ENCODE peak calls at places on chromosomes 7 and 10, in seven cellular contexts. F is CD4-positive, CD25-positive, alpha-beta regulatory T cell; E is upper lobe of right lung; G is uterus; C is lower lobe of right lung; X is NT2/D1; A is CD4-positive, alpha-beta memory T cell. W is an unnamed sample.
A peak's percentile ranks its signal among the peaks of the same experiment; 100 is the strongest.

GRCh38 chr7:134706468-134706867 is 59.8 kb downstream of the BPGM start:
- DNase-seq in F (no peak), E (no peak), G (no peak), C (no peak), X (no peak), A (no peak), W (no peak)

GRCh38 chr7:7351156-7351555 is 168.8 kb downstream of the C1GALT1 start:
- DNase-seq in F (no peak), E (no peak), G (no peak), C (no peak), X (no peak), A (no peak), W (no peak)

GRCh38 chr10:72306215-72306760 is 32.6 kb downstream of the DDIT4 start:
- DNase-seq in F (no peak), E (no peak), G (no peak), C (no peak), X (no peak), A (no peak), W (no peak)

GRCh38 chr10:6239213-6239991 is 36.7 kb downstream of the PFKFB3 start:
- DNase-seq in F (no peak), E (no peak), G (peak; percentile 51), C (no peak), X (peak; percentile 28), A (peak; percentile 84), W (no peak)

GRCh38 chr7:132869166-132869861 is 212.6 kb downstream of the CHCHD3 start:
- DNase-seq in F (no peak), E (no peak), G (no peak), C (no peak), X (no peak), A (no peak), W (no peak)

GRCh38 chr10:130357951-130358350 is 221.8 kb downstream of the GLRX3 start:
- DNase-seq in F (no peak), E (no peak), G (no peak), C (no peak), X (no peak), A (no peak), W (peak; percentile 50)

GRCh38 chr10:117694251-117694650 is 151.7 kb downstream of the EMX2 start:
- DNase-seq in F (no peak), E (no peak), G (no peak), C (no peak), X (no peak), A (no peak), W (no peak)

GRCh38 chr10:100364735-100365391 is 17.8 kb downstream of the SCD start:
- DNase-seq in F (no peak), E (peak; percentile 87), G (peak; percentile 79), C (peak; percentile 81), X (no peak), A (no peak), W (peak; percentile 83)

GRCh38 chr7:1584700-1585099 is 14.9 kb upstream of the PSMG3 start:
- DNase-seq in F (no peak), E (no peak), G (no peak), C (no peak), X (no peak), A (no peak), W (no peak)

GRCh38 chr10:114694735-114695134 is 36.7 kb upstream of the ABLIM1 start:
- DNase-seq in F (no peak), E (no peak), G (no peak), C (no peak), X (peak; percentile 44), A (no peak), W (no peak)

GRCh38 chr7:100584046-100584676 is 1.8 kb downstream of the LRCH4 start:
- DNase-seq in F (no peak), E (no peak), G (no peak), C (peak; percentile 58), X (no peak), A (no peak), W (peak; percentile 42)

GRCh38 chr7:28953628-28954027 is 4.5 kb downstream of the TRIL start:
- DNase-seq in F (no peak), E (no peak), G (no peak), C (no peak), X (no peak), A (no peak), W (no peak)

DNA sequence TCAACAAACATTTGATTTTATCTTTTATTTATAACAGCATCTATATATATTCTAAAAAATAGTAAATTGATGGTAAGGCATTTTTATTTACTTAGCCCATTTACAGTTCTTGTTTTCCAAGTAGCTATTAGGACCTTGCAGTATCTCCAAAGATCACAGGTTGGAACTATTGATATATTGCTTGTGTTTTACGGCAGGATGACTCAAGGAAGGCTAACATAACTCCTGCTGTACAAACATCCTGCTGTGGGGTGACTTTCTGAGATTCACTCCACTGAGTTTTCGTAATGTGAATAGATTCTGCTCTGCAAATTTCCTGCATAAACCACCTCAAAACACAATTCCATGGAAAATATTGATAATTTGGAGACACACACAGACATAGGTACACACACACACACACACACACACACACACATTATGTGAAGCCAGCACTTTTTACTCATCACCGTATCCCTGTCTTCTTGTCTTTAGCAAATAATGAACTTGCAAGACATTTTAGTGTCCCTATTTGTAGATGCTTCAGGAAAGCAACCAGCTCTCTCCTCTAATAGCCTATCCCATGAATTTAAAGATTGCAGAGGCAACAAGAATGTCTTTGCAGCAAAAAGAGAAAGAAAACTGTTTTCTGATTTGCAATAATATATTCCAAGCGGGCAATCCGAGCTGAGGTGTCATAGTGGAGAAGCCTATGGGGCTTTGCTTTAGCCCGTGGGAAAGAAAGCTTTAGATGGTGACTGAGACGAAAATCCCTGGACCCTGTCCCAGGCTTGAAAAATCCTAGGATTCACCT is 722 bp downstream of the AGR2 start:
- DNase-seq in F (no peak), E (no peak), G (no peak), C (no peak), X (no peak), A (no peak), W (no peak)
- H3K4me3 ChIP-seq in F (no peak overlapping the region), E (peak overlapping the region; percentile 45), G (no peak overlapping the region), C (peak overlapping the region; percentile 43), X (no peak overlapping the region), A (no peak overlapping the region), W (no peak overlapping the region)

DNA sequence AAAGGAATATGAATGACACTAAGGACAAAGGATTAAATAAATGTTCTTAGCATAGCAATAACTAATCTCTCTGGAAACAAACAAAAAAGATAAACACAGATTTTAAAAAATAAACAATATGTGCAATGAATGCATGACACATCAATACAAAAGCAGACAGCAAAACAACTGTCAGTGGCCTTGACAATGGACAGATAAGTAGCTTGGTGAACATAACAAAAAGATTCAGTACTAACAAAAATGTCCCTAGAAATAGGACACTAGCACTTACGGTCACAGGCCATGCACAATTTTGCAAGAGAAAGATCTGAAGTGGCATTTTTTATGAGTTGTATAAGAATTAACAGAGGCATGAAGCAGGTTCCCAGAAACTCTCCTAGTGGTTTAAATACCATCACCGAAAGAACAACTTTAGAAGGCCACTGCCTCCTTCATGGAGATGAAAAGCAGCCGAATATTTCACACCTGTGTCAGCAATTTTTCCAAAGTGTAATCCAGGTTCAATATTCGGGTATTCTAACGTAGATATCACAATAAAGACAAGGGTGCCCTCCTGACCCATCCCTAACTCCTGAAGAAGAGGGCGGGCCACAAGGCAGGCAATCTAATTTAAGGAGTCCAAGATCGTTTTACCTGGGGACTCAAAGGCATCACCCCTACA is 231.3 kb upstream of the MKLN1 start:
- DNase-seq in F (peak; percentile 4), E (no peak), G (no peak), C (no peak), X (no peak), A (no peak), W (no peak)
- H3K4me1 ChIP-seq in F (peaks cover 74% of the 10 kb centered on the region), E (peaks cover 81% of the 10 kb centered on the region), G (peaks cover 6% of the 10 kb centered on the region), C (peaks cover 89% of the 10 kb centered on the region), X (no peaks in the 10 kb centered on the region), A (peaks cover 99% of the 10 kb centered on the region), W (peaks cover 3% of the 10 kb centered on the region)

DNA sequence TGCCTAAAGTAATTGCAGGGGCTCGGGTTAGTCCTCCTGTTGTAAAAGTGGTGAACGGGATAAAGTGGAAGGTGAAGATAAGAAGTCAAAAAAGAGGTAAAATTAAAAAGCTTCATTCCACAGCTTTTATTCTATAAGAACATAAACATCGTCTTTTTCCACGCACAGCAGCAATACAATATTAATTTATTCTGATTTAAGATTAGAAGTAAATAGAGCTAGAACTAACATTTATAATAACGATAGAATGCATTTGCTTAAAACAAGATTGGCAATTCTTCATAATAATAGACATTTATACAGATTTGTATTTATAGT is 3.7 kb downstream of the HOXA10 start:
- DNase-seq in F (no peak), E (no peak), G (no peak), C (no peak), X (no peak), A (no peak), W (no peak)
- H3K27me3 ChIP-seq in F (peaks cover 52% of the 10 kb centered on the region), E (peaks cover 100% of the 10 kb centered on the region), G (no peaks in the 10 kb centered on the region), C (peaks cover 100% of the 10 kb centered on the region), X (peaks cover 100% of the 10 kb centered on the region), A (peaks cover 92% of the 10 kb centered on the region), W (no peaks in the 10 kb centered on the region)

GRCh38 chr7:52091101-52091500 is 774.5 kb upstream of the COBL start:
- DNase-seq in F (no peak), E (no peak), G (no peak), C (no peak), X (no peak), A (no peak), W (no peak)

GRCh38 chr7:52085610-52086009 is 769.0 kb upstream of the COBL start:
- DNase-seq in F (no peak), E (no peak), G (no peak), C (no peak), X (no peak), A (no peak), W (no peak)

GRCh38 chr7:52088008-52088787 is 771.6 kb upstream of the COBL start:
- DNase-seq in F (no peak), E (no peak), G (no peak), C (no peak), X (no peak), A (no peak), W (no peak)
- H3K4me3 ChIP-seq in F (no peak overlapping the region), E (peak overlapping the region; percentile 19), G (no peak overlapping the region), C (peak overlapping the region; percentile 27), X (no peak overlapping the region), A (no peak overlapping the region), W (no peak overlapping the region)

DNA sequence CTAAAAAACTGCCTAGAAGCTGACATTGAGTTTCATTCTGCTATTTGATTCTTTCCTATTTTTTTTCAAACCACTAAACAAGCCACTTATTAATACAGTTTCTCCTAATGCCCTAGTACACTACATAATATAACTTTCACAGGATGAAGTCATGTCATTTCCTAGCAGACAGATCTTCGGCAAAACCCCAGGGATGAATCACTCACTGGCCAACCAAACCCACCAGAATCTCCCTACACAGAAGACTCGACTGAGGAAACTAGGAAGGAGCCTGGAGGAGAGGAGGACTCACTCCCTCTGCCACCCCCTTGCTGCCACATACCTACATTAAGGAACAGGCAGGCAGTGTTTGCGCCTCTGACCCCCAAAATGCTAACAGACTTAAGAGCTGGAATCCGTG is 33.4 kb downstream of the XPNPEP1 start:
- DNase-seq in F (no peak), E (no peak), G (no peak), C (no peak), X (no peak), A (no peak), W (no peak)
- H3K4me1 ChIP-seq in F (no peaks in the 10 kb centered on the region), E (peaks cover 17% of the 10 kb centered on the region), G (no peaks in the 10 kb centered on the region), C (peaks cover 23% of the 10 kb centered on the region), X (peaks cover 2% of the 10 kb centered on the region), A (peaks cover 15% of the 10 kb centered on the region), W (no peaks in the 10 kb centered on the region)

DNA sequence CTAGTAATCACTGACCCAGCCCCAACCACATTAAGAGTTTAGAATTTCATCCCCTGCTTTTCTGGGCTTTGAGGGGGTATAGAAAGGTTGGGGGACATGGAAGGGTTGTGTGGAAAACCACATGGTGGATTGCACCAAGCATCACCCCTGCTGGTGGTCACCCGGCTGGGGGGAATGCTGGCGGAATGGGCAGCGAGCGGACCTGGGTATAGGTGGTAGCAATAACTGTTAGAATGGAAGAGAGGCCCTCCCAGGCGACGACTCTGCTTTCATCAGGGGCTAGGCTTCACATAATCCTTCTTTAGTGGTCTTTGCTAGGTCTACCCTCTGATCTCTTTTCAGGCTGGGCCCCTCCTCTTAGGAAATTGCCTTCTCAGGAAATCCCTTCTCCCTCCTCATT is 90.9 kb upstream of the LEP start:
- DNase-seq in F (no peak), E (no peak), G (no peak), C (no peak), X (no peak), A (no peak), W (no peak)
- H3K27me3 ChIP-seq in F (peaks cover 9% of the 10 kb centered on the region), E (peaks cover 13% of the 10 kb centered on the region), G (peaks cover 6% of the 10 kb centered on the region), C (peaks cover 11% of the 10 kb centered on the region), X (peaks cover 3% of the 10 kb centered on the region), A (no peaks in the 10 kb centered on the region), W (no peaks in the 10 kb centered on the region)